ENCODE peak calls at places on chromosomes 7 and 10, in seven cellular contexts. D, G, W, P, M, S and N are unnamed samples.

GRCh38 chr10:130430291-130430690 is 294.1 kb downstream of the GLRX3 start:
- DNase-seq in D (no peak), G (peak), W (no peak), P (no peak), M (no peak), S (no peak), N (no peak)

GRCh38 chr7:157616426-157616825 is 279.6 kb downstream of the DNAJB6 start:
- DNase-seq in D (no peak), G (no peak), W (no peak), P (no peak), M (no peak), S (no peak), N (no peak)

GRCh38 chr7:105675873-105676484 is 94.7 kb upstream of the EFCAB10 start:
- DNase-seq in D (no peak), G (no peak), W (no peak), P (no peak), M (no peak), S (no peak), N (no peak)

GRCh38 chr10:11672836-11673235 is 61.4 kb upstream of the USP6NL start:
- DNase-seq in D (no peak), G (no peak), W (no peak), P (no peak), M (no peak), S (no peak), N (no peak)

GRCh38 chr10:65559369-65559768 is 1366.5 kb upstream of the LRRTM3 start:
- DNase-seq in D (no peak), G (no peak), W (no peak), P (no peak), M (no peak), S (no peak), N (no peak)

GRCh38 chr7:29879609-29880008 is 73.3 kb downstream of the WIPF3 start:
- DNase-seq in D (peak), G (no peak), W (no peak), P (no peak), M (no peak), S (peak), N (no peak)

GRCh38 chr10:132667613-132668394 is 118.1 kb downstream of the NKX6-2 start:
- DNase-seq in D (peak), G (no peak), W (no peak), P (no peak), M (peak), S (no peak), N (no peak)

GRCh38 chr10:123129553-123130271 is 6.1 kb upstream of the HMX3 start:
- DNase-seq in D (no peak), G (no peak), W (no peak), P (no peak), M (no peak), S (no peak), N (no peak)

GRCh38 chr7:5420108-5420840 is 3.4 kb downstream of the TNRC18 start:
- DNase-seq in D (no peak), G (no peak), W (no peak), P (no peak), M (no peak), S (peak), N (no peak)

GRCh38 chr7:13832346-13832745 is 157.1 kb downstream of the ETV1 start:
- DNase-seq in D (no peak), G (no peak), W (no peak), P (no peak), M (no peak), S (no peak), N (no peak)

GRCh38 chr7:13827716-13828115 is 161.8 kb downstream of the ETV1 start:
- DNase-seq in D (peak), G (no peak), W (no peak), P (no peak), M (peak), S (no peak), N (no peak)

GRCh38 chr7:13829231-13829630 is 160.2 kb downstream of the ETV1 start:
- DNase-seq in D (peak), G (no peak), W (no peak), P (no peak), M (no peak), S (no peak), N (no peak)

GRCh38 chr7:13830604-13830915 is 158.9 kb downstream of the ETV1 start:
- DNase-seq in D (peak), G (no peak), W (no peak), P (no peak), M (peak), S (no peak), N (no peak)

GRCh38 chr7:13829914-13830603 is 159.4 kb downstream of the ETV1 start:
- DNase-seq in D (peak), G (no peak), W (no peak), P (no peak), M (peak), S (no peak), N (no peak)
- H2AK5ac ChIP-seq in D (peak), G (no peak), W (no peak), P (no peak), M (no peak), S (no peak), N (no peak)

DNA sequence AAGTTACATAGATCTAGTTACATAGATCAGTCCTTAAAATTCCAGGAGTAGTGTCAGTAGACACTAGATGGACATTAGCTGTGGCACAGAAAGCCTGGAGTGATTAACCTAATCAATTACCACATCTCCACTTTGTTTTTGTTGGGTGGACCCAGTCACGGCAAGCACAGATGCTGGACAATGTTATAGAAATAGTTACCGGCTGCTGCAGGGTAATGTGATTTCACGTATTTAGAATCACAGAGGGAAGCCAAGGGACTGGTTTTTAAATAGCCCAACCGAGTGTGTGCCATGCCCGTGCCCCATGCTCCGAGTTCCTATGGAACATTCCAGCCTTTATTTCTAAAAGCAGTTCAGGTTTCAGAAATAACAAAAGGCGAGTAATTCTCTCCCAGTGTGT is 2.8 kb downstream of the LGI1 start:
- DNase-seq in D (no peak), G (no peak), W (no peak), P (no peak), M (no peak), S (no peak), N (no peak)
- H3K23ac ChIP-seq in D (no peak), G (no peak), W (no peak), P (no peak), M (no peak), S (no peak), N (no peak)

GRCh38 chr7:158868754-158869410 is 12.5 kb downstream of the DYNC2I1 start:
- DNase-seq in D (no peak), G (no peak), W (no peak), P (no peak), M (no peak), S (no peak), N (no peak)
- H2AK5ac ChIP-seq in D (no peak), G (no peak), W (no peak), P (no peak), M (no peak), S (no peak), N (peak)

GRCh38 chr10:27660705-27661104 is 84.9 kb downstream of the MKX start:
- DNase-seq in D (no peak), G (no peak), W (no peak), P (no peak), M (no peak), S (no peak), N (no peak)

GRCh38 chr10:27658788-27659187 is 86.8 kb downstream of the MKX start:
- DNase-seq in D (peak), G (no peak), W (no peak), P (no peak), M (no peak), S (peak), N (no peak)

GRCh38 chr10:27661511-27662286 is 83.9 kb downstream of the MKX start:
- DNase-seq in D (no peak), G (no peak), W (no peak), P (no peak), M (no peak), S (no peak), N (no peak)

GRCh38 chr10:27660268-27660667 is 85.4 kb downstream of the MKX start:
- DNase-seq in D (no peak), G (no peak), W (no peak), P (no peak), M (no peak), S (no peak), N (no peak)

DNA sequence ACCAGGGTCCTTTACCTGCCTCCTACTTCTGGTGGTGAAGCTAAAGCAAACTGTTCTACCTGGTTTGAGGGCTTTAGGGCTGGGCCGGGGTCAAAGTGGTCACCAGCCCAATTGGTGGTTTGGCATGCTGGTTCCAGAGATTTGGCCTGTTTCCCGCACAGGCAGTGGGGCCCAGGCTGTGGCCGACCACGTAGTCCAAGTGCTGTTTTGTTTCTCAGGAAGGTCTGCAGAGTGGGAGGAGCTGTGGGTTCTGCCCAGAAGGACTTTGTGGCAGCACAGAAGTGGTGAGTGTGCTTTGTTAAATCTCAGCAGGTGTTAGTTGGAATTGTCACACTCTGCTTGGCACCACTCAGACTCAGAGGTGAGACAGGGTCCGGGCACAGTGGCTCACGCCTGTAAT is 85.8 kb downstream of the MKX start:
- DNase-seq in D (no peak), G (no peak), W (no peak), P (peak), M (no peak), S (no peak), N (no peak)
- H3K23ac ChIP-seq in D (no peak), G (no peak), W (no peak), P (no peak), M (no peak), S (no peak), N (no peak)

DNA sequence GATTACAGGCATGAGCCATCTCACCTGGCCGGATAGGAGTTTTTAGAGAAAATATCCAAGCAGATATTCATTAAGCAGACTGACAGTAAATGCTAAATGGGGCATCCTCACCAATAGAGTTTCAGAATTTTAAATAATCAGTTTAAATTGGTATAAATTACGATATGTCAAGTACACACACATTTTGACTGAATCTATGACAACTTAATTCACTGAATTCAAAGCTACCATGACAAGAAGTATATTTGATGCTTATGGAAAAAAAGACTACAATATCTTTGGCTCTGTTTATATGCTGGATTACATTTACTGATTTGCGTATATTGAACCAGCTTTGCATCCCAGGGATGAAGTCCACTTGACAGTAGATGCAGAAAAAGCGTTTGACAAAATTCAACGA is 774.7 kb downstream of the PCDH15 start:
- DNase-seq in D (no peak), G (no peak), W (no peak), P (no peak), M (no peak), S (no peak), N (no peak)
- H2AK5ac ChIP-seq in D (no peak), G (no peak), W (no peak), P (no peak), M (no peak), S (no peak), N (no peak)

GRCh38 chr10:7179536-7179935 is 231.3 kb downstream of the SFMBT2 start:
- DNase-seq in D (no peak), G (no peak), W (no peak), P (no peak), M (no peak), S (no peak), N (no peak)

GRCh38 chr10:7184660-7185366 is 226.0 kb downstream of the SFMBT2 start:
- DNase-seq in D (no peak), G (no peak), W (no peak), P (no peak), M (no peak), S (peak), N (no peak)

GRCh38 chr10:7186387-7187032 is 224.3 kb downstream of the SFMBT2 start:
- DNase-seq in D (no peak), G (no peak), W (no peak), P (no peak), M (no peak), S (peak), N (no peak)

GRCh38 chr10:7185367-7185690 is 225.5 kb downstream of the SFMBT2 start:
- DNase-seq in D (no peak), G (no peak), W (no peak), P (no peak), M (no peak), S (peak), N (no peak)

GRCh38 chr10:7181416-7181815 is 229.4 kb downstream of the SFMBT2 start:
- DNase-seq in D (no peak), G (no peak), W (no peak), P (no peak), M (no peak), S (no peak), N (no peak)
- H3K23ac ChIP-seq in D (no peak), G (no peak), W (no peak), P (no peak), M (no peak), S (no peak), N (no peak)

DNA sequence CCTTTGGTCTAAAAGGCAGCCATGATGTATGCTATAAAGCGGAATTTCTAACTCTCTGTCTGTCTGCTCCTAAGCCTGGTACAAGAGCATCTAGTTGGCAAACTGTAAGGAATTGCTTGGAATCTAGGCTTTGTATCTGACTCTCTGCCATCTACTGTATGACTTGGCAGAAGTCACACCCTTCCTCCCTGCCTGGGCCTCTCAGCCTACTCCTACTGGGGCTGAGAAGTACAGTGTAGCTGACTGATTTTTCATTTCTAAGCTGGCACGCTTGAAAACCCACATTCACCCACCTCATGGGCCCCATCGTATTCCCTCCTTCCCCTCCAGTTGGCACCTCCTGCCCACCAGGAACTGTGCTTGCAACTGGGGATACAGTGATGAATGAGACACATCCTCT is 435.2 kb downstream of the PLXNA4 start:
- DNase-seq in D (no peak), G (no peak), W (no peak), P (no peak), M (no peak), S (no peak), N (no peak)
- H2AK5ac ChIP-seq in D (no peak), G (no peak), W (peak), P (no peak), M (no peak), S (no peak), N (no peak)

GRCh38 chr7:77337456-77337990 is 78.6 kb downstream of the GSAP start:
- DNase-seq in D (peak), G (no peak), W (no peak), P (no peak), M (no peak), S (peak), N (no peak)

GRCh38 chr7:77339726-77340125 is 76.4 kb downstream of the GSAP start:
- DNase-seq in D (no peak), G (no peak), W (no peak), P (no peak), M (no peak), S (no peak), N (no peak)

GRCh38 chr7:77335581-77335980 is 80.6 kb downstream of the GSAP start:
- DNase-seq in D (no peak), G (no peak), W (no peak), P (no peak), M (no peak), S (no peak), N (no peak)

GRCh38 chr7:77338883-77339629 is 77.1 kb downstream of the GSAP start:
- DNase-seq in D (peak), G (no peak), W (no peak), P (peak), M (peak), S (no peak), N (no peak)

GRCh38 chr7:77338260-77338659 is 77.9 kb downstream of the GSAP start:
- DNase-seq in D (no peak), G (no peak), W (no peak), P (no peak), M (no peak), S (peak), N (no peak)
- H3K23ac ChIP-seq in D (no peak), G (no peak), W (no peak), P (no peak), M (no peak), S (no peak), N (no peak)

DNA sequence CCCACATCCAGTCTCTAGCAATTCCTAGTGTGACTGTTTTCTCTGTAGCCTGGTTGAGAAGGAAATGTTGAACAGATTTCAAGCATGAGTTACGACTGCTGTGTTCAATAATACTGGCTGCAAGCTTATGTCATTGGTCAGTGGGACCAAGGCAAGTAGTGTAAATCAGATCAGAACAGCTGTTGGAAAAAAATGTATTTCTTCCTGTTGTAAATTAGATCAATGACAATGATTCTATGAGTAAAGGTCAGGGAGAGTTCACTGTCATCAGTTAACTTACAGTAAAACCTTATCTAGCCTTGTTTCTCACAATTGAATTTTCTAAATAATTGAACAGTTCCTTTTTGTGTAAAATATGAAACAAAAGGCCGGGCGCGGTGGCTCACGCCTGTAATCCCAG is 6.7 kb downstream of the OTUD1 start:
- DNase-seq in D (no peak), G (no peak), W (no peak), P (no peak), M (no peak), S (no peak), N (no peak)
- H2AK5ac ChIP-seq in D (no peak), G (no peak), W (no peak), P (no peak), M (no peak), S (no peak), N (no peak)

GRCh38 chr10:7519351-7519750 is 108.5 kb upstream of the SFMBT2 start:
- DNase-seq in D (no peak), G (no peak), W (no peak), P (no peak), M (no peak), S (peak), N (no peak)

GRCh38 chr10:7515549-7515948 is 104.7 kb upstream of the SFMBT2 start:
- DNase-seq in D (no peak), G (no peak), W (no peak), P (no peak), M (no peak), S (no peak), N (no peak)

GRCh38 chr10:7513936-7514335 is 103.1 kb upstream of the SFMBT2 start:
- DNase-seq in D (no peak), G (no peak), W (no peak), P (peak), M (no peak), S (no peak), N (no peak)

GRCh38 chr10:7520496-7521485 is 110.0 kb upstream of the SFMBT2 start:
- DNase-seq in D (no peak), G (no peak), W (no peak), P (no peak), M (no peak), S (no peak), N (no peak)

GRCh38 chr10:7518693-7519092 is 107.9 kb upstream of the SFMBT2 start:
- DNase-seq in D (no peak), G (no peak), W (no peak), P (no peak), M (no peak), S (no peak), N (no peak)
- H3K23ac ChIP-seq in D (no peak), G (no peak), W (no peak), P (no peak), M (no peak), S (no peak), N (no peak)